ENCODE peak calls at places on chromosomes 16 and 17, in five cellular contexts. R is ascending aorta, D is HFF-Myc, J is colonic mucosa, F is AG04450. M is an unnamed sample.

GRCh38 chr16:24580665-24581064 is 41.3 kb downstream of the RBBP6 start:
- DNase-seq in D (peak), R (no peak), J (no peak), F (peak), M (peak)

GRCh38 chr16:86772671-86773338 is 194.5 kb downstream of the FOXL1 start:
- DNase-seq in J (no peak), D (no peak), F (peak), R (no peak), M (peak)

GRCh38 chr17:68763551-68763950 is 162.4 kb upstream of the FAM20A start:
- DNase-seq in J (no peak), F (no peak), R (no peak), D (no peak), M (peak)

GRCh38 chr17:38982858-38983746 is 15.9 kb upstream of the FBXO47 start:
- DNase-seq in D (no peak), F (peak), J (peak), R (no peak), M (peak)

GRCh38 chr16:7449306-7449705 is 116.7 kb downstream of the RBFOX1 start:
- DNase-seq in J (no peak), R (no peak), D (no peak), F (no peak), M (no peak)

GRCh38 chr17:72456026-72456569 is 335.3 kb downstream of the SOX9 start:
- DNase-seq in J (peak), R (no peak), F (no peak), D (no peak), M (peak)

GRCh38 chr17:59372138-59372751 is 40.8 kb downstream of the YPEL2 start:
- DNase-seq in R (no peak), D (peak), F (no peak), J (peak), M (peak)

GRCh38 chr17:1750628-1751027 is 8.0 kb downstream of the SERPINF2 start:
- DNase-seq in F (no peak), R (no peak), J (no peak), D (no peak), M (no peak)

GRCh38 chr16:48101069-48101674 is 54.6 kb downstream of the ABCC12 start:
- DNase-seq in D (no peak), F (no peak), R (no peak), J (no peak), M (no peak)

GRCh38 chr16:84220851-84221250 is 19.0 kb downstream of the KCNG4 start:
- DNase-seq in J (no peak), F (no peak), D (no peak), R (no peak), M (peak)

GRCh38 chr16:81723098-81723723 is 55.9 kb upstream of the PLCG2 start:
- DNase-seq in R (no peak), F (no peak), J (peak), D (no peak), M (peak)

GRCh38 chr17:14768923-14769322 is 468.0 kb downstream of the HS3ST3B1 start:
- DNase-seq in F (no peak), R (no peak), D (no peak), J (no peak), M (no peak)

GRCh38 chr16:23089111-23089510 is 60.1 kb downstream of the USP31 start:
- DNase-seq in J (no peak), F (no peak), D (no peak), R (no peak), M (no peak)

GRCh38 chr17:71634376-71634775 is 486.4 kb upstream of the SOX9 start:
- DNase-seq in R (no peak), J (no peak), F (no peak), D (no peak), M (no peak)

GRCh38 chr17:36840796-36841195 is 96.5 kb upstream of the LHX1 start:
- DNase-seq in D (no peak), F (no peak), J (no peak), R (no peak), M (no peak)

GRCh38 chr17:48547839-48548686 is 3.2 kb upstream of the HOXB2 start:
- DNase-seq in R (no peak), D (no peak), J (no peak), F (no peak), M (peak)

GRCh38 chr17:17439971-17440843 is 36.6 kb upstream of the MED9 start:
- DNase-seq in F (no peak), J (peak), R (no peak), D (no peak), M (no peak)

GRCh38 chr17:36001862-36002603 is 680 bp upstream of the CCL15 start:
- DNase-seq in D (no peak), R (no peak), F (no peak), J (peak), M (no peak)

GRCh38 chr17:48589831-48590602 is at the start of gene HOXB3:
- DNase-seq in F (no peak), R (no peak), J (no peak), D (no peak), M (peak)

GRCh38 chr16:31711344-31711845 is 162.2 kb upstream of the ZNF267 start:
- DNase-seq in R (no peak), F (no peak), J (no peak), D (no peak), M (no peak)

GRCh38 chr16:88697831-88698693 is 8.1 kb downstream of the RNF166 start:
- DNase-seq in R (no peak), J (no peak), F (no peak), D (no peak), M (no peak)

GRCh38 chr17:81563861-81564586 is 11.9 kb upstream of the FAAP100 start:
- DNase-seq in R (no peak), F (no peak), J (no peak), D (no peak), M (peak)

GRCh38 chr17:33192961-33193911 is 99.9 kb downstream of the ASIC2 start:
- DNase-seq in D (no peak), J (no peak), F (no peak), R (no peak), M (no peak)

GRCh38 chr17:60473788-60474187 is 51.5 kb downstream of the CHCT1 start:
- DNase-seq in R (no peak), F (no peak), J (no peak), D (peak), M (peak)

GRCh38 chr16:49875812-49876715 is 20.2 kb upstream of the ZNF423 start:
- DNase-seq in R (no peak), J (no peak), F (no peak), D (no peak), M (no peak)

GRCh38 chr17:51818777-51819176 is 339.7 kb downstream of the CA10 start:
- DNase-seq in J (no peak), R (no peak), F (no peak), D (no peak), M (no peak)

GRCh38 chr17:1413281-1413791 is 13.3 kb upstream of the YWHAE start:
- DNase-seq in F (no peak), D (peak), R (peak), J (peak), M (peak)

GRCh38 chr16:49484454-49484853 is 110.8 kb downstream of the C16orf78 start:
- DNase-seq in D (no peak), R (peak), F (no peak), J (peak), M (no peak)

GRCh38 chr17:78725448-78726021 is 56.5 kb downstream of the CYTH1 start:
- DNase-seq in R (no peak), D (no peak), F (no peak), J (no peak), M (no peak)

GRCh38 chr16:68427649-68428303 is 20.5 kb downstream of the SMPD3 start:
- DNase-seq in J (no peak), R (no peak), F (no peak), D (no peak), M (no peak)

GRCh38 chr17:72545756-72546155 is 424.9 kb downstream of the SOX9 start:
- DNase-seq in F (no peak), D (no peak), R (no peak), J (no peak), M (peak)

GRCh38 chr17:50903604-50904521 is 37.7 kb upstream of the TOB1 start:
- DNase-seq in R (no peak), F (peak), D (no peak), J (no peak), M (peak)

GRCh38 chr17:76241776-76242175 is 1.5 kb upstream of the RNF157 start:
- DNase-seq in F (no peak), J (no peak), R (no peak), D (no peak), M (no peak)

GRCh38 chr17:77313831-77314230 is 173.1 kb downstream of the SEC14L1 start:
- DNase-seq in R (no peak), D (no peak), F (no peak), J (no peak), M (no peak)

GRCh38 chr17:43784068-43784467 is 3.8 kb downstream of the CFAP97D1 start:
- DNase-seq in D (no peak), R (no peak), F (no peak), J (no peak), M (peak)
- H3K4me3 ChIP-seq in D (no peak), R (no peak), F (no peak), J (no peak), M (no peak)

GRCh38 chr17:12089809-12090384 is 69.2 kb downstream of the MAP2K4 start:
- DNase-seq in F (peak), R (no peak), D (peak), J (no peak), M (peak)

GRCh38 chr17:12085076-12085949 is 64.6 kb downstream of the MAP2K4 start:
- DNase-seq in D (no peak), J (no peak), R (no peak), F (no peak), M (no peak)

GRCh38 chr17:12088035-12088434 is 67.4 kb downstream of the MAP2K4 start:
- DNase-seq in J (no peak), D (no peak), R (no peak), F (no peak), M (no peak)
- TF ChIP-seq CTCF in J (no peak), D (no peak), R (no peak), F (no peak), M (no peak)

GRCh38 chr17:10046786-10047609 is 141.9 kb upstream of the RCVRN start:
- DNase-seq in D (no peak), R (no peak), J (no peak), F (no peak), M (no peak)
- H3K4me3 ChIP-seq in D (no peak), R (no peak), J (no peak), F (no peak), M (no peak)

GRCh38 chr16:76634847-76635697 is 357.9 kb downstream of the CNTNAP4 start:
- DNase-seq in D (no peak), R (no peak), F (no peak), J (no peak), M (no peak)

GRCh38 chr16:76639685-76640289 is 362.6 kb downstream of the CNTNAP4 start:
- DNase-seq in D (no peak), R (no peak), J (peak), F (no peak), M (no peak)
- TF ChIP-seq CTCF in D (peak), R (no peak), J (no peak), F (peak), M (no peak)

GRCh38 chr17:58330544-58330996 is 2.0 kb upstream of the TSPOAP1 start:
- DNase-seq in R (no peak), D (no peak), J (no peak), F (no peak), M (no peak)

GRCh38 chr17:58327363-58328194 is 1.0 kb downstream of the TSPOAP1 start:
- DNase-seq in R (no peak), D (no peak), J (no peak), F (no peak), M (no peak)

GRCh38 chr17:58329808-58330543 is 1.4 kb upstream of the TSPOAP1 start:
- DNase-seq in J (no peak), F (no peak), R (no peak), D (no peak), M (no peak)

GRCh38 chr17:58328195-58329034 is at the start of gene TSPOAP1:
- DNase-seq in R (no peak), F (no peak), J (no peak), D (no peak), M (no peak)

DNA sequence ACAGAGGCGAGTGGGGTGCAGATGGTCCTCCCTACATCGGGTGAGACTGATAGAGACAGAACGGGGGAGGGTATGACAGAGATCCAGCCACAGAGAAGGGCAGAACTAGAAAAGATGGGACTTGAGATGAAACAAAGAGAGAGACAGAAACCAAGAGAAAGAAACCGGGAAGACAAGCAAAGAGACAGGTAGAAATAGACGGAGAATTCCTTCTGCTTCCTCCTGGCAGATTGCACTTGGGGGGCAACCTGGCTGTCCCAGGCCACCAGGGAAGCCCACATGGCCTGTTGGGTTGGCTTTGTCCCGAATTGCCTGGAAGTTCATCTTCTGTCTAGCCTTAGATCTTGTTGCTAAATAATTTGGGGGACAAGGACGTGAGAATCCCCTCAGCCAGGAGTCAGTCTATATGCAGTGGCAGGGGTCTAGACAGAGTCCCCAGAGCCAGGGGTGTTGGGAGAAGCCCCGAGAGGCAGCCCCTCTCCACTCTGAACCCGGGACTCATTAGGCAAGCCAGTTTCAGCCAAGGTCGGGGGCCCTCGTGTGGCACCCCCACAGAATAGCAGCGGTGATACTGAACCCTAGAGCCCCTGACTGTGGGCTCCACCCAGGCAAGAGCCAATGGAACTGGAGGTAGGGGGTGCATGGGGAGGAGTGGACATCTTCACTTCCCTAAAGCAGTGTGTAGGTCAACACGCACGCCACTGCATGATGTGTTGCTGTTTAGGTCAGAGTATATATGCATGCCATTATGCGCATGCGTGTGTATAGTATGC is 626 bp upstream of the TSPOAP1 start:
- DNase-seq in J (no peak), D (no peak), F (no peak), R (peak), M (no peak)
- H3K4me3 ChIP-seq in J (no peak), D (no peak), F (no peak), R (no peak), M (no peak)

GRCh38 chr17:45424769-45425124 is 7.9 kb downstream of the ARHGAP27 start:
- DNase-seq in J (no peak), F (no peak), D (no peak), R (no peak), M (no peak)

GRCh38 chr17:45426561-45426960 is 6.1 kb downstream of the ARHGAP27 start:
- DNase-seq in J (no peak), F (no peak), D (no peak), R (no peak), M (no peak)

GRCh38 chr17:45425125-45425983 is 7.3 kb downstream of the ARHGAP27 start:
- DNase-seq in D (peak), R (no peak), J (peak), F (peak), M (peak)

GRCh38 chr17:45427181-45427835 is 5.4 kb downstream of the ARHGAP27 start:
- DNase-seq in R (no peak), J (no peak), F (no peak), D (no peak), M (no peak)

DNA sequence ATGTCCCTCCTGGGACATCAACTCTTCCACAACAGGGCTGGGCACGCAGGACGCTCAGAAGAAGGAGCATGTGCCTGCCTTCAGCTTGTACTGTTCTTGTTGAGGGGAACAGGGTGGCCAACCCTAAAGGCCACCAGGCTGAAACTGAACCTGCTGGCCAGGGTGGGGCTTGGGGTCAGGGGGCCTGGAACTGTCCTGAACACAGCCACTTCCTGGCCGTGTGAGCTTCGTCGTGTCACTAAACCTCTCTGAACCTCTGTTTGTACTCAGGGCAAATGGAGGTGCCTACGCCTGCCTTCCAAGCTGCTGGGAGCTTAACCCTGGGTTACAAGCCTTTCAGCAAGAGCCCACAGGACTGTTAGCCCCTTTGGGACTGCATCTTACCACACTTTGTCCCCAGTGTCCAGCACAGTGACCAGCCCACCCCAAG is 6.7 kb downstream of the ARHGAP27 start:
- DNase-seq in F (no peak), R (no peak), D (no peak), J (no peak), M (no peak)
- TF ChIP-seq CTCF in F (no peak), R (no peak), D (no peak), J (no peak), M (no peak)

DNA sequence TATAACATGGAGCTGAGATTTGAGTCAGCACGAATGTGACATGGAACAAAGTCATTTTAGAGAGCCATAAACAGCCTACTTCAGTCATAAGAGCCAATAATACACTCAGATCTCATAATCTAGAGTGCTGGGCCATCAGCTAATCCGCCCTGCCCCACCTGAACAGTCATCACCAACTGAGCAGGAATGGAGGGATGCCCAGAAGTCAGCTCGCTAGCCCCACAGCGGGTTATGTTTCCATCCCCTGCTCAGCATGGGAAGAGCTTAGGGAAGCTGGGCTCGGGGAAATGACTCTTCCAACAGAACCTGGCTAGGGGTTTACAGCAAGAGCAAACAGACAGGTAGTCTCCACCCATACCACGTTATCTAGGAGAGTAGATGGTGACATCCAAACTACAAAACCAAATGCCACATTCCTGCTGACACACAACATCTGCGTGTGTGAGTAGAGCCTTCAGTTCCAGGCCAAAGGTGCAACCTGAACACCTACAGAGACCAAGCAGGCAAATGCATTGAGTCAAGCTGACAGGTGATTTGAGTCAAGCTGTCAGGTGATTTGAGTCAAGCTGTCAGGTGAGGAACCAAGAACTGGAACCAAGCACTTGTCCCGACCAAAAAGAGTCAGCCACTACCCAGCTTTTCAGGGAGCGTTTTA is 2.0 kb downstream of the TMEM11 start:
- DNase-seq in D (no peak), F (no peak), J (peak), R (no peak), M (no peak)
- H3K4me3 ChIP-seq in D (peak), F (no peak), J (no peak), R (peak), M (peak)

GRCh38 chr17:45981306-45981705 is 17.7 kb upstream of the STH start:
- DNase-seq in J (no peak), F (no peak), D (no peak), R (no peak), M (no peak)

GRCh38 chr17:45980855-45981254 is 18.2 kb upstream of the STH start:
- DNase-seq in R (no peak), F (no peak), J (no peak), D (no peak), M (no peak)

GRCh38 chr17:45983614-45984310 is 15.3 kb upstream of the STH start:
- DNase-seq in R (no peak), F (no peak), J (no peak), D (no peak), M (no peak)

GRCh38 chr17:45984368-45984767 is 14.7 kb upstream of the STH start:
- DNase-seq in D (no peak), J (no peak), R (no peak), F (no peak), M (no peak)

GRCh38 chr17:45982791-45983613 is 16.0 kb upstream of the STH start:
- DNase-seq in D (no peak), J (no peak), R (no peak), F (no peak), M (no peak)
- TF ChIP-seq CTCF in D (no peak), J (no peak), R (no peak), F (no peak), M (no peak)

M was measured in AG10803.